ENCODE peak calls at places on chromosome 1, in eight cellular contexts. R is cardiac fibroblast; T is CD8-positive, alpha-beta T cell; N is H54; L is effector memory CD4-positive, alpha-beta T cell; X is tibial artery; Y is activated T-cell treated with anti-CD3 and anti-CD28 coated beads for 1 hour; H is left kidney. U is an unnamed sample.

GRCh38 chr1:204104331-204105222 is 31.7 kb downstream of the SOX13 start:
- DNase-seq in H (no peak), L (no peak), R (no peak), N (peak; percentile 56), T (no peak), Y (no peak), X (no peak), U (peak; percentile 96)

GRCh38 chr1:109271458-109271857 is 11.5 kb downstream of the PSRC1 start:
- DNase-seq in X (no peak), L (no peak), T (no peak), Y (no peak), N (no peak), H (no peak), R (no peak), U (no peak)

GRCh38 chr1:107895403-107896181 is 69.4 kb downstream of the VAV3 start:
- DNase-seq in N (no peak), X (no peak), L (no peak), H (peak; percentile 56), R (no peak), T (no peak), Y (no peak), U (no peak)

GRCh38 chr1:222880586-222880985 is 65.7 kb downstream of the DISP1 start:
- DNase-seq in Y (no peak), X (no peak), T (no peak), H (no peak), L (no peak), R (peak; percentile 50), N (peak; percentile 28), U (peak; percentile 84)

GRCh38 chr1:10575616-10576015 is 100.9 kb downstream of the PEX14 start:
- DNase-seq in Y (no peak), R (peak; percentile 37), X (no peak), N (peak; percentile 15), L (no peak), H (no peak), T (no peak), U (peak; percentile 73)

GRCh38 chr1:43587594-43587993 is 56.9 kb downstream of the PTPRF start:
- DNase-seq in X (no peak), H (no peak), L (no peak), Y (no peak), R (peak; percentile 37), T (no peak), N (no peak), U (no peak)

GRCh38 chr1:32753532-32754281 is 51.1 kb upstream of the SYNC start:
- DNase-seq in H (peak; percentile 96), R (peak; percentile 66), Y (peak; percentile 64), L (peak; percentile 63), T (peak; percentile 78), X (peak; percentile 79), N (no peak), U (peak; percentile 93)

GRCh38 chr1:169510060-169510459 is 24.3 kb upstream of the SLC19A2 start:
- DNase-seq in H (no peak), X (no peak), Y (no peak), R (no peak), T (no peak), N (no peak), L (no peak), U (no peak)

GRCh38 chr1:225070972-225071371 is 141.5 kb downstream of the DNAH14 start:
- DNase-seq in H (no peak), Y (no peak), N (no peak), L (no peak), X (no peak), R (no peak), T (no peak), U (no peak)

U was measured in PC-3.